ENCODE peak calls at places on chromosome 9, in six cellular contexts. Q is uterus; C is GM06990; G is CD4-positive, alpha-beta T cell; V is A172; R is T-helper 2 cell. U is an unnamed sample.

GRCh38 chr9:98808411-98808815 is 943 bp downstream of the GALNT12 start:
- DNase-seq in Q (no peak), C (no peak), R (no peak), G (no peak), V (no peak), U (no peak)

GRCh38 chr9:81529556-81530193 is 159.7 kb downstream of the TLE1 start:
- DNase-seq in V (peak), G (no peak), R (no peak), Q (no peak), C (no peak), U (no peak)

GRCh38 chr9:111038336-111039202 is at the start of gene LPAR1:
- DNase-seq in C (peak), Q (peak), V (no peak), G (no peak), R (no peak), U (no peak)

GRCh38 chr9:111287127-111287526 is 42.9 kb downstream of the OR2K2 start:
- DNase-seq in R (no peak), Q (no peak), C (no peak), V (peak), G (no peak), U (no peak)

GRCh38 chr9:134533850-134534585 is 107.6 kb upstream of the COL5A1 start:
- DNase-seq in C (no peak), V (peak), R (no peak), Q (no peak), G (no peak), U (no peak)

GRCh38 chr9:13804532-13804931 is 509.4 kb downstream of the NFIB start:
- DNase-seq in G (no peak), C (no peak), R (no peak), Q (no peak), V (no peak), U (no peak)

GRCh38 chr9:38422555-38423245 is 1.6 kb downstream of the IGFBPL1 start:
- DNase-seq in V (no peak), Q (no peak), R (no peak), G (no peak), C (no peak), U (no peak)

GRCh38 chr9:108953983-108954574 is 19.9 kb downstream of the ABITRAM start:
- DNase-seq in G (no peak), V (peak), C (no peak), R (peak), Q (no peak), U (peak)

GRCh38 chr9:110180713-110181434 is 27.1 kb downstream of the C9orf152 start:
- DNase-seq in R (peak), Q (peak), G (no peak), C (no peak), V (peak), U (peak)